ENCODE peak calls at places on chromosomes 16 and 17, in six cellular contexts. D is T follicular helper cell; R is GM23248; F is A549; I is SJCRH30; E is stimulated activated CD4-positive, alpha-beta T cell treated with anti-CD3 and anti-CD28 coated beads, TNF-alpha, amount 100 ng/mL, for 4 hours. N is an unnamed sample.

GRCh38 chr17:3575506-3575905 is 17.9 kb upstream of the TRPV3 start:
- DNase-seq in E (no peak), D (no peak), R (peak), F (no peak), I (no peak), N (no peak)

GRCh38 chr16:56514845-56515244 is 5.0 kb downstream of the BBS2 start:
- DNase-seq in F (no peak), E (no peak), I (no peak), D (no peak), R (peak), N (no peak)

GRCh38 chr17:78972507-78973105 is 7.1 kb downstream of the LGALS3BP start:
- DNase-seq in D (no peak), E (no peak), R (no peak), F (no peak), I (no peak), N (no peak)

GRCh38 chr17:30363715-30364202 is 15.0 kb upstream of the CPD start:
- DNase-seq in I (no peak), D (peak), E (peak), R (peak), F (no peak), N (no peak)

GRCh38 chr17:70172921-70173320 is 3.6 kb downstream of the KCNJ2 start:
- DNase-seq in F (no peak), R (peak), D (no peak), I (no peak), E (no peak), N (no peak)

GRCh38 chr17:81428121-81428515 is 32.9 kb downstream of the BAHCC1 start:
- DNase-seq in I (peak), R (peak), D (no peak), E (no peak), F (no peak), N (peak)

GRCh38 chr16:592518-593306 is 2.8 kb downstream of the RAB40C start:
- DNase-seq in R (peak), F (no peak), I (no peak), E (no peak), D (no peak), N (peak)

GRCh38 chr17:63842173-63842539 is 329 bp downstream of the SMARCD2 start:
- DNase-seq in F (no peak), E (no peak), I (peak), D (no peak), R (no peak), N (no peak)

GRCh38 chr17:51439395-51440229 is 179.3 kb downstream of the UTP18 start:
- DNase-seq in D (no peak), I (no peak), F (no peak), R (no peak), E (no peak), N (no peak)